ENCODE peak calls at places on chromosomes 12 and 14, in eight cellular contexts. T is AG09319; Z is Caco-2; Y is fibroblast of villous mesenchyme; X is lower lobe of right lung; S is activated naive CD4-positive, alpha-beta T cell; V is stimulated activated CD8-positive, alpha-beta memory T cell treated with anti-CD3 and anti-CD28 coated beads, Interleukin-4, amount 100 ng/mL, for 24 hours; F is NAMALWA. A is an unnamed sample.

GRCh38 chr14:69439516-69440270 is 41.2 kb downstream of the SLC39A9 start:
- DNase-seq in X (no peak), V (no peak), S (no peak), Z (no peak), T (no peak), F (no peak), Y (no peak), A (no peak)

GRCh38 chr14:33509927-33510535 is 440.8 kb downstream of the EGLN3 start:
- DNase-seq in Z (no peak), F (no peak), Y (peak), T (no peak), S (no peak), V (no peak), X (no peak), A (no peak)

GRCh38 chr14:95025218-95025617 is 132.1 kb downstream of the DICER1 start:
- DNase-seq in Z (no peak), X (no peak), F (no peak), V (no peak), T (no peak), S (no peak), Y (no peak), A (no peak)

GRCh38 chr12:56521209-56521589 is 421 bp upstream of the RBMS2 start:
- DNase-seq in Z (no peak), Y (no peak), T (no peak), V (no peak), S (no peak), F (no peak), X (peak), A (no peak)

GRCh38 chr12:79844693-79845092 is 90.2 kb downstream of the PPP1R12A start:
- DNase-seq in V (no peak), X (no peak), S (no peak), Y (peak), T (peak), Z (peak), F (no peak), A (no peak)

GRCh38 chr12:53090559-53090958 is 6.9 kb upstream of the IGFBP6 start:
- DNase-seq in Y (no peak), X (no peak), S (no peak), T (no peak), Z (no peak), V (no peak), F (no peak), A (no peak)

GRCh38 chr12:9951026-9951652 is 19.0 kb upstream of the CLEC2A start:
- DNase-seq in T (no peak), F (no peak), S (no peak), V (no peak), Z (no peak), X (no peak), Y (no peak), A (peak)

GRCh38 chr12:92224685-92225331 is 79.2 kb upstream of the BTG1 start:
- DNase-seq in S (no peak), V (no peak), X (no peak), Z (no peak), T (no peak), Y (peak), F (no peak), A (no peak)

GRCh38 chr12:105580841-105581352 is 250.4 kb downstream of the C12orf75 start:
- DNase-seq in X (no peak), S (no peak), F (no peak), V (no peak), Z (no peak), Y (peak), T (no peak), A (no peak)

GRCh38 chr12:111247083-111247783 is 121.7 kb downstream of the PHETA1 start:
- DNase-seq in Y (no peak), F (no peak), V (no peak), S (no peak), X (no peak), Z (no peak), T (no peak), A (no peak)